ENCODE peak calls at places on chromosome 15, in ten cellular contexts. P is MM.1S, A is IMR-90, V is colonic mucosa, W is endodermal cell, Y is endothelial cell of umbilical vein, O is H9, J is mammary epithelial cell, R is PC-3, Z is kidney. T is an unnamed sample.

GRCh38 chr15:33344530-33344929 is 33.8 kb downstream of the RYR3 start:
- DNase-seq in P (no peak), A (no peak), V (no peak), W (no peak), Y (no peak), O (no peak), J (no peak), R (no peak), Z (no peak), T (no peak)

GRCh38 chr15:38683382-38684242 is 119.0 kb upstream of the RASGRP1 start:
- DNase-seq in P (peak), A (peak), V (peak), W (peak), Y (peak), O (peak), J (peak), R (peak), Z (no peak), T (peak)

GRCh38 chr15:23422099-23422945 is 24.7 kb downstream of the GOLGA6L2 start:
- DNase-seq in P (no peak), A (no peak), V (no peak), W (no peak), Y (no peak), O (no peak), J (no peak), R (no peak), Z (peak), T (peak)

GRCh38 chr15:34654625-34655024 is 71.2 kb upstream of the GOLGA8B start:
- DNase-seq in P (no peak), A (no peak), V (no peak), W (no peak), Y (no peak), O (no peak), J (no peak), R (no peak), Z (no peak), T (no peak)

GRCh38 chr15:96767703-96768434 is 437.4 kb downstream of the NR2F2 start:
- DNase-seq in P (no peak), A (no peak), V (no peak), W (no peak), Y (no peak), O (no peak), J (peak), R (no peak), Z (no peak), T (no peak)

GRCh38 chr15:48440084-48440483 is 108.9 kb downstream of the DUT start:
- DNase-seq in P (no peak), A (peak), V (no peak), W (peak), Y (no peak), O (peak), J (no peak), R (no peak), Z (no peak), T (peak)

GRCh38 chr15:36671017-36671416 is 91.6 kb downstream of the CDIN1 start:
- DNase-seq in P (no peak), A (no peak), V (no peak), W (no peak), Y (no peak), O (no peak), J (no peak), R (no peak), Z (no peak), T (no peak)

GRCh38 chr15:74392402-74392876 is 25.0 kb upstream of the CYP11A1 start:
- DNase-seq in P (peak), A (peak), V (no peak), W (no peak), Y (no peak), O (no peak), J (no peak), R (no peak), Z (no peak), T (peak)

GRCh38 chr15:99509686-99510461 is 55.9 kb upstream of the MEF2A start:
- DNase-seq in P (no peak), A (no peak), V (no peak), W (no peak), Y (peak), O (no peak), J (no peak), R (no peak), Z (no peak), T (no peak)

GRCh38 chr15:69976366-69976994 is 121.2 kb downstream of the TLE3 start:
- DNase-seq in P (peak), A (peak), V (peak), W (peak), Y (peak), O (peak), J (peak), R (peak), Z (no peak), T (peak)

GRCh38 chr15:79962178-79962577 is 8.8 kb downstream of the BCL2A1 start:
- DNase-seq in P (no peak), A (no peak), V (no peak), W (no peak), Y (no peak), O (no peak), J (no peak), R (no peak), Z (no peak), T (no peak)

GRCh38 chr15:99126930-99127329 is 22.1 kb downstream of the SYNM start:
- DNase-seq in P (no peak), A (no peak), V (no peak), W (no peak), Y (no peak), O (no peak), J (no peak), R (no peak), Z (peak), T (no peak)

GRCh38 chr15:99085413-99086326 is 19.2 kb upstream of the SYNM start:
- DNase-seq in P (no peak), A (peak), V (no peak), W (no peak), Y (no peak), O (no peak), J (peak), R (no peak), Z (no peak), T (peak)

GRCh38 chr15:33402640-33403039 is 91.9 kb downstream of the RYR3 start:
- DNase-seq in P (no peak), A (no peak), V (no peak), W (no peak), Y (no peak), O (no peak), J (peak), R (no peak), Z (no peak), T (no peak)

GRCh38 chr15:73382131-73382530 is 13.4 kb upstream of the HCN4 start:
- DNase-seq in P (no peak), A (no peak), V (no peak), W (no peak), Y (no peak), O (no peak), J (no peak), R (no peak), Z (no peak), T (no peak)

GRCh38 chr15:55277715-55278114 is 11.9 kb downstream of the RAB27A start:
- DNase-seq in P (no peak), A (no peak), V (no peak), W (no peak), Y (no peak), O (no peak), J (no peak), R (no peak), Z (no peak), T (no peak)

GRCh38 chr15:59688383-59688887 is 685 bp downstream of the BNIP2 start:
- DNase-seq in P (peak), A (peak), V (no peak), W (no peak), Y (peak), O (no peak), J (peak), R (peak), Z (no peak), T (peak)

GRCh38 chr15:74433592-74434259 is at the start of gene SEMA7A:
- DNase-seq in P (peak), A (peak), V (peak), W (peak), Y (peak), O (peak), J (peak), R (peak), Z (peak), T (peak)

GRCh38 chr15:40469776-40470390 is 901 bp upstream of the CHST14 start:
- DNase-seq in P (no peak), A (peak), V (no peak), W (no peak), Y (no peak), O (no peak), J (no peak), R (no peak), Z (no peak), T (peak)

GRCh38 chr15:24878153-24878552 is 76.6 kb upstream of the SNRPN start:
- DNase-seq in P (no peak), A (peak), V (no peak), W (no peak), Y (peak), O (no peak), J (peak), R (peak), Z (peak), T (peak)

GRCh38 chr15:94029495-94029894 is 201.9 kb upstream of the MCTP2 start:
- DNase-seq in P (no peak), A (peak), V (no peak), W (no peak), Y (no peak), O (no peak), J (peak), R (peak), Z (no peak), T (peak)

GRCh38 chr15:57373251-57373881 is 2.9 kb upstream of the CGNL1 start:
- DNase-seq in P (no peak), A (no peak), V (no peak), W (no peak), Y (no peak), O (no peak), J (no peak), R (no peak), Z (no peak), T (no peak)

GRCh38 chr15:72890043-72890442 is 106.5 kb upstream of the ADPGK start:
- DNase-seq in P (no peak), A (no peak), V (no peak), W (no peak), Y (no peak), O (no peak), J (no peak), R (no peak), Z (no peak), T (no peak)

GRCh38 chr15:32659340-32659831 is 17.9 kb downstream of the SCG5 start:
- DNase-seq in P (no peak), A (peak), V (no peak), W (no peak), Y (peak), O (no peak), J (peak), R (peak), Z (no peak), T (no peak)

GRCh38 chr15:77247116-77247515 is 172.8 kb downstream of the PEAK1 start:
- DNase-seq in P (no peak), A (no peak), V (no peak), W (no peak), Y (no peak), O (no peak), J (no peak), R (no peak), Z (no peak), T (no peak)

GRCh38 chr15:92392462-92392861 is 1.2 kb upstream of the ST8SIA2 start:
- DNase-seq in P (no peak), A (no peak), V (no peak), W (peak), Y (no peak), O (peak), J (no peak), R (no peak), Z (no peak), T (no peak)

GRCh38 chr15:40054746-40055575 is 16.0 kb upstream of the SRP14 start:
- DNase-seq in P (peak), A (peak), V (peak), W (peak), Y (no peak), O (no peak), J (peak), R (peak), Z (peak), T (peak)

GRCh38 chr15:80557441-80558234 is 137.5 kb upstream of the ABHD17C start:
- DNase-seq in P (no peak), A (no peak), V (no peak), W (no peak), Y (no peak), O (no peak), J (no peak), R (no peak), Z (no peak), T (no peak)

DNA sequence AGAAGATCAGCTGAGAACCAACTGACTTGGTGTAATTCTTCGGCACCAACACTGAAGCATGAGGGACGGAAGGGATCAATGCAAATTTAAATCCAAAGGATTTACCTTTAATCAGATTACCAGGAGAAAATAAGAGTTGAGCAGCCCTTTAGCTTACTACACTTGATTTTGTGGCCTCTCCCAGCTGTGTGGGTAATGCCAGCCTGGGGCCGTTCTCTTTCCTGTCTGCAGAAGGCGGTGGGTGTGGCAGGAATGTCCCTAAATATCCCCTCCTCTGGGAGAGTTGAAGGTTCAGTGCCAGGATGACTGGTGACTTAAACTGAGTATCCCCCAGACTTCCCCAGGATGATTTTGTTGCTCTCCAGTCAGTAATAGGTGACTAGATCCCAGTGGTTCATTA is 22.9 kb downstream of the MAPKBP1 start:
- DNase-seq in P (no peak), A (no peak), V (no peak), W (no peak), Y (no peak), O (no peak), J (peak), R (peak), Z (no peak), T (no peak)
- H3K27ac ChIP-seq in P (no peak), A (no peak), V (no peak), W (no peak), Y (peak), O (no peak), J (peak), R (peak), Z (no peak), T (no peak)

DNA sequence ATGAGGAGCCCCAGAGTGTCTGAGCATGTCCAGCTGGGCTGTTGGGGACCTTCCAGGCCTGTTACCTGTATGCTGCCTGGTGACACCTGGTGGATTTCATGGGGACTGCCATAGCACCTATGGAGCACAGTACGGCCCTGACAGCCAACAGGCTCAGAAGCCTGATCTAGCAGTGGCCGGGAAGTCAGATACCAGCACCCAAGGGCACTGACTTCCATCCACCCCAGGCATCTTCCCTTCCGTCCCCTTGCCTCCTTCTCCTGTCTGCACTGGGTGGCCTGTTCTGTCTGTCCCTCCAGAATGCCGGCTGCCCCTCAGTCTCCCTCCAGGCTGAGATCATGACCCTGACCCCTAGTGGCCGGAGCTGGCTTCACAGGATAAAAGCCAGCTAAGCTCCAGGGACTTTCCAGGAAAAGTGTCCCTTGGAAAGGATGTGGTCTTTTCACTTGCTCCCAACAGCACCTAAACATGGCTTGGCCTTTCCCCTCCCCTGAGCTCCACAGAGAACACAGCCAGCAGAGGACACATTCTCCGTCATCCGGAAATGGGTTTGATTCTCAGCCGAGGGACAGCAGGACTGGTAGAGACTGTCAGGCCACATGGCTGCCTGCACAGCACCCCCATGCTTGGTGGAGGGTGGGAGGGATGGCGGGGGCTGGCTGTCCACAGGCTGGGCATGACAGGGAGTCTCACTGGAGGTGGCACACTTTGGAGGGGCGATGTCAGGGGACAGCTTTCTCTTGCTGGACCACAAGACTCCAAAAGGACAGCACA is 9.5 kb downstream of the RPS17 start:
- DNase-seq in P (peak), A (peak), V (peak), W (peak), Y (peak), O (peak), J (peak), R (peak), Z (peak), T (peak)
- H3K9ac ChIP-seq in P (peak), A (peak), V (peak), W (no peak), Y (no peak), O (no peak), J (no peak), R (no peak), Z (peak), T (no peak)

DNA sequence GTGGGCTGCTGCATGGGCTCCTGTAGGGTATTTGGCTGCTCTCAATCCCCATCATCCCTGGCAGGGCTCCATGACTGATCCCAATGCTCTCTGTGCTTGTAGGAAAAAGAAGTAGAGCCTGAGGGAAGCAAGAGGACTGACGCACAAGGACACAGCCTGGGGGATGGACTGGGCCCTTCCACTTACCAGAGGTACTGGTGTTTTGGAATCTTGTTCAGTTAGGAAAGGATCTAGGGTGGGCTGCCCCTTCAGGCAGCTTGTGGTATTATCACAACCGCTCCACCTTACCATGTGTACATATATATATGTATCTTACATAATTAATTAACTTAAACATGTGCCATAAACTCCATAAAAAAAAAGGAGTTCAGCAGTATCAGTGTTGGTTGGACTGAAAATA is 1.3 kb downstream of the SLC28A2 start:
- DNase-seq in P (no peak), A (no peak), V (peak), W (peak), Y (no peak), O (peak), J (no peak), R (peak), Z (no peak), T (no peak)
- TF ChIP-seq CTCF in P (peak), A (peak), V (no peak), W (peak), Y (peak), O (peak), J (peak), R (peak), Z (no peak), T (no peak)

GRCh38 chr15:62931650-62932049 is 110.9 kb upstream of the TPM1 start:
- DNase-seq in P (no peak), A (no peak), V (no peak), W (no peak), Y (no peak), O (no peak), J (no peak), R (no peak), Z (no peak), T (no peak)

GRCh38 chr15:62925875-62926274 is 116.7 kb upstream of the TPM1 start:
- DNase-seq in P (no peak), A (no peak), V (no peak), W (no peak), Y (no peak), O (no peak), J (no peak), R (no peak), Z (no peak), T (no peak)

GRCh38 chr15:62927196-62927595 is 115.4 kb upstream of the TPM1 start:
- DNase-seq in P (no peak), A (peak), V (no peak), W (no peak), Y (no peak), O (no peak), J (no peak), R (no peak), Z (no peak), T (peak)

GRCh38 chr15:62928996-62929350 is 113.6 kb upstream of the TPM1 start:
- DNase-seq in P (no peak), A (peak), V (no peak), W (no peak), Y (peak), O (no peak), J (peak), R (peak), Z (no peak), T (peak)

DNA sequence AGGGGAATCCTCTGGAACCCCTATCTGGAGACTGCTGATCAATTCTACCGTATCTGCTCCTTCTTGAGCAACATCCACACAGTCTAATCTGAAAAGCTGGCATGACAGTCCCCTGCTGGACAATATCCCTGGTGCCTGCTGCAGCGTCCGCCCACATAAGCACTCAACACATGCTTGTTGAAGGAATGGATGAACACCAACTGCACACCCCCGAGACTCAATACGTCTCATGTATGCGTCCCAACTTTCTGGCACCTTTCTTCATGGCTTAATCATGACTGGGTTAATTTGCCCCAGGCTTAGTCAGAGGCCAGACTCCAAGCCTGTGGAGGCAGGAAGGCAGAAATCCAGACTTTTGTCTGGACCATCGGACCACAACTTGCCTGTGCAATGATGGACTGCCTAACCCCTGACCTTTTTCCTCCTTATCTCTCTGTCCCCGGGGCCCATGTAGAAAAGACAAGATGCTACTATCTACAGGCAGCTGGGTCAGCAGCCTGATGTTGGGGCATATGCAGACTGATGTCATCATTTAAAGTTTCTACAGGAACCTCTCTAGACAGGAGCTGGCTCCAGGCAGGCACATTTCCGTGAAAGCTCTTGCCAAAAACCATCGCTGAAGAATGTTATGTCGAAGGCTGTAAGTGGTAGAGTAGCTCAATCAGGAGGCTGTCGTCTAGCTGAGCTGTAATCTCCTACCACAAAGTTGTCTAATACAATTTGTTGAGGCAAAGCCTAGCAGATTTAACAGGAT is 114.1 kb upstream of the TPM1 start:
- DNase-seq in P (no peak), A (peak), V (no peak), W (no peak), Y (peak), O (no peak), J (peak), R (peak), Z (no peak), T (peak)
- H3K27ac ChIP-seq in P (no peak), A (peak), V (no peak), W (no peak), Y (peak), O (no peak), J (peak), R (peak), Z (no peak), T (peak)

GRCh38 chr15:71125831-71126453 is 10.7 kb downstream of the THSD4 start:
- DNase-seq in P (no peak), A (peak), V (no peak), W (peak), Y (no peak), O (peak), J (no peak), R (no peak), Z (no peak), T (peak)

GRCh38 chr15:71127083-71127482 is 11.8 kb downstream of the THSD4 start:
- DNase-seq in P (no peak), A (no peak), V (no peak), W (no peak), Y (no peak), O (no peak), J (no peak), R (no peak), Z (no peak), T (no peak)

GRCh38 chr15:71131601-71132357 is 16.5 kb downstream of the THSD4 start:
- DNase-seq in P (no peak), A (no peak), V (no peak), W (no peak), Y (peak), O (no peak), J (peak), R (peak), Z (no peak), T (peak)

GRCh38 chr15:71128939-71129562 is 13.8 kb downstream of the THSD4 start:
- DNase-seq in P (no peak), A (peak), V (no peak), W (no peak), Y (no peak), O (no peak), J (peak), R (peak), Z (no peak), T (no peak)

GRCh38 chr15:71129660-71130059 is 14.4 kb downstream of the THSD4 start:
- DNase-seq in P (no peak), A (no peak), V (no peak), W (no peak), Y (peak), O (no peak), J (peak), R (no peak), Z (no peak), T (no peak)
- H3K9ac ChIP-seq in P (no peak), A (no peak), V (no peak), W (no peak), Y (no peak), O (no peak), J (no peak), R (no peak), Z (no peak), T (no peak)

T was measured in fibroblast of lung.